ENCODE peak calls at places on chromosome 14, in ten cellular contexts. M is retina; Y is A549; S is stimulated activated naive CD8-positive, alpha-beta T cell treated with anti-CD3 and anti-CD28 coated beads, Interleukin-15, Interleukin-2, amounts not matched to agents 100 U/mL and 50 U/mL, for 24 hours; W is nephron progenitor cell; B is stimulated activated CD4-positive, alpha-beta T cell treated with anti-CD3 and anti-CD28 coated beads, Interleukin-1b, Interleukin-23, amount 100 ng/mL, for 1 hour; C is fibroblast of the aortic adventitia; N is AG20443; U is anterior cingulate cortex; H is stimulated activated CD8-positive, alpha-beta memory T cell treated with anti-CD3 and anti-CD28 coated beads, Interleukin-15, amount 100 ng/mL, for 48 hours. O is an unnamed sample.

GRCh38 chr14:71942904-71943694 is 10.9 kb downstream of the RGS6 start:
- DNase-seq in M (no peak), Y (no peak), S (no peak), W (no peak), B (no peak), C (no peak), N (no peak), U (no peak), H (no peak), O (no peak)

GRCh38 chr14:79496701-79497100 is 714.6 kb downstream of the DIO2 start:
- DNase-seq in M (no peak), Y (no peak), S (no peak), W (no peak), B (no peak), C (no peak), N (no peak), U (no peak), H (no peak), O (no peak)

GRCh38 chr14:25090716-25091454 is 40.9 kb upstream of the STXBP6 start:
- DNase-seq in M (no peak), Y (peak), S (no peak), W (no peak), B (no peak), C (peak), N (peak), U (no peak), H (no peak), O (no peak)

GRCh38 chr14:92471919-92472318 is 41.7 kb upstream of the RIN3 start:
- DNase-seq in M (no peak), Y (peak), S (no peak), W (no peak), B (no peak), C (peak), N (peak), U (no peak), H (no peak), O (no peak)

GRCh38 chr14:57277062-57277461 is 8.3 kb downstream of the AP5M1 start:
- DNase-seq in M (no peak), Y (no peak), S (no peak), W (no peak), B (no peak), C (no peak), N (no peak), U (no peak), H (no peak), O (no peak)

GRCh38 chr14:103045387-103045869 is 11.9 kb downstream of the CDC42BPB start:
- DNase-seq in M (no peak), Y (no peak), S (no peak), W (no peak), B (no peak), C (no peak), N (no peak), U (no peak), H (no peak), O (no peak)

GRCh38 chr14:52356025-52356424 is 41.9 kb downstream of the PTGER2 start:
- DNase-seq in M (no peak), Y (peak), S (no peak), W (no peak), B (no peak), C (no peak), N (no peak), U (no peak), H (no peak), O (no peak)

GRCh38 chr14:65872536-65872935 is 460.0 kb downstream of the FUT8 start:
- DNase-seq in M (no peak), Y (no peak), S (no peak), W (no peak), B (no peak), C (peak), N (no peak), U (no peak), H (no peak), O (no peak)

GRCh38 chr14:59438148-59438766 is 26.9 kb downstream of the GPR135 start:
- DNase-seq in M (no peak), Y (no peak), S (no peak), W (no peak), B (no peak), C (peak), N (no peak), U (no peak), H (no peak), O (no peak)

GRCh38 chr14:91036741-91037469 is 23.5 kb downstream of the RPS6KA5 start:
- DNase-seq in M (no peak), Y (no peak), S (no peak), W (no peak), B (no peak), C (no peak), N (no peak), U (no peak), H (no peak), O (no peak)

GRCh38 chr14:64701660-64702059 is 2.6 kb upstream of the PLEKHG3 start:
- DNase-seq in M (no peak), Y (no peak), S (no peak), W (no peak), B (no peak), C (no peak), N (no peak), U (no peak), H (no peak), O (peak)

GRCh38 chr14:68016243-68016914 is 196.8 kb downstream of the RAD51B start:
- DNase-seq in M (no peak), Y (no peak), S (no peak), W (no peak), B (no peak), C (peak), N (peak), U (no peak), H (no peak), O (no peak)

GRCh38 chr14:61573748-61574513 is 121.4 kb upstream of the HIF1A start:
- DNase-seq in M (no peak), Y (no peak), S (no peak), W (no peak), B (no peak), C (peak), N (peak), U (no peak), H (no peak), O (no peak)

GRCh38 chr14:104376202-104377140 is 203.1 kb upstream of the C14orf180 start:
- DNase-seq in M (no peak), Y (no peak), S (no peak), W (no peak), B (no peak), C (no peak), N (no peak), U (no peak), H (no peak), O (no peak)

GRCh38 chr14:91009501-91010152 is 50.8 kb downstream of the RPS6KA5 start:
- DNase-seq in M (no peak), Y (no peak), S (no peak), W (no peak), B (no peak), C (peak), N (no peak), U (no peak), H (no peak), O (no peak)

GRCh38 chr14:104688505-104688754 is 988 bp upstream of the INF2 start:
- DNase-seq in M (no peak), Y (no peak), S (no peak), W (no peak), B (no peak), C (no peak), N (no peak), U (no peak), H (no peak), O (no peak)

GRCh38 chr14:35405304-35405996 is 901 bp upstream of the NFKBIA start:
- DNase-seq in M (no peak), Y (no peak), S (no peak), W (no peak), B (no peak), C (peak), N (no peak), U (no peak), H (no peak), O (peak)

GRCh38 chr14:54920052-54920451 is 17.4 kb upstream of the GCH1 start:
- DNase-seq in M (no peak), Y (no peak), S (no peak), W (no peak), B (no peak), C (no peak), N (no peak), U (no peak), H (no peak), O (no peak)

GRCh38 chr14:71139058-71139946 is 232.0 kb downstream of the PCNX1 start:
- DNase-seq in M (peak), Y (peak), S (peak), W (peak), B (peak), C (peak), N (peak), U (peak), H (no peak), O (peak)

GRCh38 chr14:94447986-94448808 is 4.4 kb downstream of the SERPINA11 start:
- DNase-seq in M (no peak), Y (no peak), S (no peak), W (no peak), B (no peak), C (no peak), N (no peak), U (no peak), H (no peak), O (no peak)

GRCh38 chr14:102968306-102968705 is 45.8 kb downstream of the AMN start:
- DNase-seq in M (no peak), Y (no peak), S (no peak), W (no peak), B (no peak), C (no peak), N (no peak), U (no peak), H (no peak), O (no peak)

GRCh38 chr14:62709773-62710172 is 335.5 kb downstream of the KCNH5 start:
- DNase-seq in M (no peak), Y (no peak), S (no peak), W (no peak), B (no peak), C (no peak), N (no peak), U (no peak), H (no peak), O (no peak)

GRCh38 chr14:48323655-48324054 is 648.2 kb upstream of the MDGA2 start:
- DNase-seq in M (no peak), Y (no peak), S (no peak), W (no peak), B (no peak), C (no peak), N (no peak), U (no peak), H (no peak), O (no peak)

O was measured in neural progenitor cell.